ENCODE peak calls at places on chromosomes 12 and 14, in seven cellular contexts. M is A549, G is stomach, U is transverse colon, T is esophagus muscularis mucosa, E is HepG2, Y is ovary. L is an unnamed sample.

GRCh38 chr12:110543252-110543959 is 39.7 kb downstream of the PPTC7 start:
- DNase-seq in M (no peak), G (peak; percentile 91), U (peak; percentile 90), T (peak; percentile 98), E (no peak), Y (peak; percentile 93), L (peak; percentile 95)

GRCh38 chr14:75440733-75441474 is 13.1 kb downstream of the JDP2 start:
- DNase-seq in M (no peak), G (peak; percentile 53), U (no peak), T (no peak), E (no peak), Y (peak; percentile 63), L (no peak)

GRCh38 chr12:117202556-117202955 is 12.3 kb upstream of the FBXO21 start:
- DNase-seq in M (no peak), G (no peak), U (no peak), T (no peak), E (no peak), Y (no peak), L (no peak)

GRCh38 chr14:61561657-61562276 is 133.5 kb upstream of the HIF1A start:
- DNase-seq in M (peak; percentile 95), G (peak; percentile 84), U (peak; percentile 79), T (no peak), E (peak; percentile 94), Y (peak; percentile 60), L (no peak)

GRCh38 chr14:105299654-105300541 is 903 bp downstream of the BRF1 start:
- DNase-seq in M (no peak), G (no peak), U (peak; percentile 48), T (no peak), E (no peak), Y (peak; percentile 36), L (no peak)

GRCh38 chr14:51726166-51726899 is 74.6 kb downstream of the FRMD6 start:
- DNase-seq in M (no peak), G (no peak), U (no peak), T (no peak), E (no peak), Y (no peak), L (no peak)

GRCh38 chr14:22314183-22314820 is 274.7 kb downstream of the DAD1 start:
- DNase-seq in M (peak; percentile 71), G (no peak), U (no peak), T (no peak), E (peak; percentile 82), Y (no peak), L (no peak)

GRCh38 chr12:22709292-22709691 is 84.3 kb downstream of the ETNK1 start:
- DNase-seq in M (peak; percentile 42), G (no peak), U (no peak), T (no peak), E (peak; percentile 33), Y (no peak), L (no peak)

GRCh38 chr12:99915251-99916082 is 69.3 kb downstream of the ANKS1B start:
- DNase-seq in M (peak; percentile 81), G (no peak), U (no peak), T (no peak), E (no peak), Y (no peak), L (no peak)

GRCh38 chr14:51539571-51540037 is 112.1 kb upstream of the FRMD6 start:
- DNase-seq in M (peak; percentile 59), G (no peak), U (no peak), T (no peak), E (no peak), Y (no peak), L (no peak)

GRCh38 chr14:95679995-95680735 is 6.1 kb upstream of the TCL1B start:
- DNase-seq in M (peak; percentile 29), G (no peak), U (no peak), T (no peak), E (peak; percentile 21), Y (no peak), L (peak; percentile 32)

GRCh38 chr14:29773990-29774389 is 153.7 kb downstream of the PRKD1 start:
- DNase-seq in M (no peak), G (no peak), U (no peak), T (no peak), E (no peak), Y (no peak), L (no peak)

GRCh38 chr12:57332646-57333312 is 81.8 kb upstream of the STAC3 start:
- DNase-seq in M (no peak), G (no peak), U (no peak), T (no peak), E (no peak), Y (no peak), L (no peak)

GRCh38 chr12:123532808-123533649 is 490 bp downstream of the RILPL1 start:
- DNase-seq in M (peak; percentile 67), G (peak; percentile 28), U (peak; percentile 30), T (no peak), E (peak; percentile 27), Y (peak; percentile 58), L (peak; percentile 82)

GRCh38 chr12:50732591-50732990 is 31.3 kb upstream of the ATF1 start:
- DNase-seq in M (peak; percentile 59), G (no peak), U (no peak), T (no peak), E (no peak), Y (no peak), L (no peak)

GRCh38 chr14:105907276-105907675 is 380.9 kb downstream of the TMEM121 start:
- DNase-seq in M (no peak), G (no peak), U (no peak), T (no peak), E (no peak), Y (no peak), L (no peak)

GRCh38 chr12:108647199-108647935 is 13.7 kb upstream of the SELPLG start:
- DNase-seq in M (no peak), G (no peak), U (no peak), T (no peak), E (no peak), Y (no peak), L (no peak)

GRCh38 chr12:95820096-95820703 is 29.6 kb upstream of the NTN4 start:
- DNase-seq in M (peak; percentile 75), G (peak; percentile 63), U (peak; percentile 41), T (no peak), E (peak; percentile 62), Y (no peak), L (no peak)

GRCh38 chr12:93300611-93301021 is 77.1 kb upstream of the NUDT4 start:
- DNase-seq in M (no peak), G (no peak), U (no peak), T (no peak), E (peak; percentile 34), Y (no peak), L (no peak)

GRCh38 chr12:93299262-93299846 is 78.4 kb upstream of the NUDT4 start:
- DNase-seq in M (no peak), G (no peak), U (no peak), T (no peak), E (no peak), Y (no peak), L (no peak)

GRCh38 chr12:93306636-93307035 is 71.1 kb upstream of the NUDT4 start:
- DNase-seq in M (no peak), G (no peak), U (no peak), T (no peak), E (no peak), Y (no peak), L (no peak)

GRCh38 chr12:93301171-93301570 is 76.6 kb upstream of the NUDT4 start:
- DNase-seq in M (no peak), G (no peak), U (no peak), T (no peak), E (no peak), Y (no peak), L (no peak)

GRCh38 chr12:93302331-93303229 is 75.1 kb upstream of the NUDT4 start:
- DNase-seq in M (no peak), G (no peak), U (no peak), T (no peak), E (no peak), Y (no peak), L (no peak)
- TF ChIP-seq EP300 in M (no peak), G (peak; percentile 52), U (peak; percentile 38), T (peak; percentile 95), E (no peak), Y (peak; percentile 81), L (peak; percentile 62)

DNA sequence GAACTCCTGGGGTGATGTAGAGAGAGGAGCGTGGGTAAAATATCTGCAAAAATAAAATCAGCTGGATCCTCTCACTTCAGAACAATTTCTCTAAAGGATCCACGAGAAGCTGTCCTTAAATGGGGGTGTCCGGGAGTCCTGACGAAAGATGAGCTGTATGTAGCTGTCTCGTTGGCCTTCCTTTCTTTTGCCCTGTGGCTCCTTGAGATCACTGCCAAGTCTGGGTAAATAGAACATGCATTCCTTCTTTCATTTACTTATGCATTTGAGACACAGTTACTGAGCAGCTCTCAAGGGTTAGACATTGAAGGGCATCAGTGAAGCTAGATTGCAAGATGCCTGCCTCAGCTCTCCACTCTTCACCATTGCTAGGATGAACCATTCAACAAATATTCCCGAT is 35.2 kb upstream of the TXNRD1 start:
- DNase-seq in M (peak; percentile 85), G (no peak), U (no peak), T (no peak), E (no peak), Y (no peak), L (no peak)
- TF ChIP-seq EP300 in M (peak; percentile 34), G (no peak), U (no peak), T (peak; percentile 22), E (no peak), Y (no peak), L (no peak)

DNA sequence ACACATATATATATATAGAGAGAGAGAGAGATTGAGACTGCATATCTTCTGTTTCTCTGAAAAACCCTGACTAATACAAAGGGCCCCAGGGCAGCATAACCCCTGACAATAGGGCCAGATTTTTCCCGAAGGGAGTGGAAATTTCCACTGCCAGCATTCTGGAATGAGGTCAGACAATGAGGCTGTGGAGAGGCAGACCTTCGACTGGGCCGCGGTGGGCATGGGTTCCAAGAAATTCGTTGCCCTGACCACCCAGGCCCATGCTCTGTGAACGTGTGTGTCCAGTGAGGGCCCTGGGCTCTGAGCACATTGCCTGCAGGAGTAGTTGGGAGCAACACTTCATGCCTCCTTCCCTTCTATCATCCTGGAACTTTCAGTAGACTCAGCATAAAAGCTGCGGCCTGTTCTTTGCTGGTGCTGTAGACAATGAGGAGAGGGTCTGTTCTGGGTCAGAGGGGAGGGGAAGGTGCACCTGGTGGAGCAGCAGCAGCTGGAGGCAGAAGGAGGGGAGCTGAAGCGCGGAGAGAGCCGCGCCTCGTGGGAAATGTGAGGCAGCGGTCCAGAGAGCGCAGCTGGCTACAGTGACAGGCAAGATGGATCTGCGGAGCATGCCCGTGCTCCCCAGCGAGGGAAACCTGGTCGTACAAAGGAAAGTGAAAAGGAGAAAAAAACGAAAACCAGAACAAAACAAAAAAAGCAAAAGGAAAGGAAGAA is 25.6 kb upstream of the CCDC60 start:
- DNase-seq in M (no peak), G (no peak), U (no peak), T (no peak), E (no peak), Y (peak; percentile 13), L (no peak)
- TF ChIP-seq EP300 in M (no peak), G (no peak), U (no peak), T (no peak), E (no peak), Y (no peak), L (no peak)

DNA sequence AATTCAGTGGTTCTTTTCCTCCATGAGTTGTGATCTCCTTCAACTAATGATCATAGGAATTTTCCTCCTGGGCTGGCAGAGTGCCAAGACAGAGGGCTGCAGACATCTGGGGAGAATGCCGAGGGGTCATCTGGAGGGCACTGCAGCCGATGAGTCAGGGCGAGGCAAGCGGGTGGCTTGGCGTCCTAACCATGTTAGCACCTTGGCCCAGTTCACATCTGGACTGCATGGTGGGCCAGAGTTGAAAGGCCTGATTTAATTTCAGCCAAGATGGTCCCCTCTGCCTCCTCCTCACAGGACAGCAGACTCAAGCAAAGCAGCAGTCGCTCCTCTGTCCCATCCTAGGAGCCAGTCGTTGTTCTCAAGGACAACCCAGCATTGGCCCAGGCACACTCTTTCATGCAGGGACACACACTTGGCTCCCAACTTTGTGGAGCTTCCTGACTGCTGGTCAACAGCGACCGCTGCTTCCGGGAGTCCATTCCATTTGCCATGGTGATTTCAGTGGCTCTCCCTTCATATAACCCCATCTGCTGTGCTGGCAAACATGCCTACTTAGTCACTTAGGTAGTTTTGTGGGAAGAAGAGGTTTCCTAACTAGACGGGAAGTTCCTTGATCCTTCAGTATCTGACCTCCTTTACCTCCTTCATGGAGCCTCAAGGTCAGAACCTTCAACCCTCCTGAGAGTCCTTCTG is 161.8 kb downstream of the TTC8 start:
- DNase-seq in M (peak; percentile 84), G (no peak), U (no peak), T (no peak), E (no peak), Y (peak; percentile 30), L (no peak)
- TF ChIP-seq EP300 in M (no peak), G (no peak), U (no peak), T (no peak), E (no peak), Y (no peak), L (no peak)

L was measured in suprapubic skin.